ENCODE peak calls at places on chromosomes 7 and 10, in four cellular contexts. S is activated T-cell treated with anti-CD3 and anti-CD28 coated beads for 1 hour, I is PC-9, P is neural crest cell. X is an unnamed sample.

GRCh38 chr7:14195896-14196295 is 206.4 kb upstream of the ETV1 start:
- DNase-seq in S (no peak), I (no peak), P (no peak), X (no peak)

GRCh38 chr10:17671307-17671706 is 27.4 kb downstream of the STAM start:
- DNase-seq in S (no peak), I (no peak), P (no peak), X (no peak)

GRCh38 chr10:24723386-24723787 is 300 bp downstream of the ARHGAP21 start:
- DNase-seq in S (no peak), I (no peak), P (no peak), X (no peak)

GRCh38 chr10:8054498-8055407 is at the start of gene GATA3:
- DNase-seq in S (peak; percentile 76), I (peak; percentile 86), P (no peak), X (peak; percentile 82)

GRCh38 chr7:127504715-127505114 is 80.7 kb downstream of the GCC1 start:
- DNase-seq in S (peak; percentile 7), I (no peak), P (peak; percentile 2), X (no peak)

GRCh38 chr7:137958593-137959431 is 43.1 kb downstream of the CREB3L2 start:
- DNase-seq in S (no peak), I (peak; percentile 38), P (no peak), X (no peak)

GRCh38 chr10:126777726-126778125 is 107.2 kb upstream of the C10orf90 start:
- DNase-seq in S (no peak), I (no peak), P (no peak), X (no peak)

GRCh38 chr10:17394854-17395253 is 59.5 kb downstream of the ST8SIA6 start:
- DNase-seq in S (no peak), I (no peak), P (no peak), X (no peak)

GRCh38 chr10:29804025-29804852 is 169.5 kb upstream of the SVIL start:
- DNase-seq in S (no peak), I (peak; percentile 86), P (no peak), X (peak; percentile 81)

GRCh38 chr7:151409555-151410404 is at the start of gene WDR86:
- DNase-seq in S (no peak), I (no peak), P (peak; percentile 51), X (no peak)

X was measured in epithelial cell of prostate.